ENCODE peak calls at places on chromosomes 4 and X, in six cellular contexts. One of them, this sample, is unnamed.

GRCh38 chr4:130110760-130111159 is 1014.8 kb downstream of the C4orf33 start:
- DNase-seq in MM.1S: no peak
- DNase-seq in MCF 10A: no peak
- DNase-seq in Calu3: no peak
- DNase-seq in cardiac muscle cell: no peak
- DNase-seq in HL-60: no peak
- DNase-seq in this sample: no peak

GRCh38 chrX:109485470-109486340 is 3.8 kb upstream of the GUCY2F start:
- DNase-seq in MM.1S: peak
- DNase-seq in MCF 10A: peak
- DNase-seq in Calu3: peak
- DNase-seq in cardiac muscle cell: peak
- DNase-seq in HL-60: peak
- DNase-seq in this sample: peak

GRCh38 chr4:120870279-120870673 is 52.2 kb downstream of the PRDM5 start:
- DNase-seq in MM.1S: no peak
- DNase-seq in MCF 10A: no peak
- DNase-seq in Calu3: peak
- DNase-seq in cardiac muscle cell: no peak
- DNase-seq in HL-60: no peak
- DNase-seq in this sample: no peak

GRCh38 chr4:2924286-2924685 is 38.9 kb downstream of the NOP14 start:
- DNase-seq in MM.1S: no peak
- DNase-seq in MCF 10A: no peak
- DNase-seq in Calu3: no peak
- DNase-seq in cardiac muscle cell: no peak
- DNase-seq in HL-60: no peak
- DNase-seq in this sample: no peak

GRCh38 chr4:184939978-184940377 is 78.3 kb upstream of the HELT start:
- DNase-seq in MM.1S: no peak
- DNase-seq in MCF 10A: no peak
- DNase-seq in Calu3: no peak
- DNase-seq in cardiac muscle cell: no peak
- DNase-seq in HL-60: no peak
- DNase-seq in this sample: no peak

GRCh38 chr4:157459789-157460188 is 239.3 kb downstream of the GRIA2 start:
- DNase-seq in MM.1S: no peak
- DNase-seq in MCF 10A: peak
- DNase-seq in Calu3: no peak
- DNase-seq in cardiac muscle cell: no peak
- DNase-seq in HL-60: no peak
- DNase-seq in this sample: no peak

GRCh38 chrX:23382572-23382971 is 47.9 kb downstream of the PTCHD1 start:
- DNase-seq in MM.1S: no peak
- DNase-seq in MCF 10A: no peak
- DNase-seq in Calu3: no peak
- DNase-seq in cardiac muscle cell: no peak
- DNase-seq in HL-60: no peak
- DNase-seq in this sample: no peak

GRCh38 chr4:3416270-3416669 is 25.5 kb upstream of the HGFAC start:
- DNase-seq in MM.1S: no peak
- DNase-seq in MCF 10A: no peak
- DNase-seq in Calu3: no peak
- DNase-seq in cardiac muscle cell: no peak
- DNase-seq in HL-60: no peak
- DNase-seq in this sample: no peak

GRCh38 chr4:102343964-102344519 is 1.2 kb downstream of the SLC39A8 start:
- DNase-seq in MM.1S: peak
- DNase-seq in MCF 10A: peak
- DNase-seq in Calu3: no peak
- DNase-seq in cardiac muscle cell: no peak
- DNase-seq in HL-60: peak
- DNase-seq in this sample: no peak

GRCh38 chr4:2135083-2135482 is 76.0 kb downstream of the NAT8L start:
- DNase-seq in MM.1S: no peak
- DNase-seq in MCF 10A: peak
- DNase-seq in Calu3: no peak
- DNase-seq in cardiac muscle cell: peak
- DNase-seq in HL-60: peak
- DNase-seq in this sample: no peak

GRCh38 chr4:163157157-163157556 is 9.5 kb downstream of the NAF1 start:
- DNase-seq in MM.1S: no peak
- DNase-seq in MCF 10A: no peak
- DNase-seq in Calu3: no peak
- DNase-seq in cardiac muscle cell: no peak
- DNase-seq in HL-60: no peak
- DNase-seq in this sample: no peak

GRCh38 chr4:21046121-21046520 is 345.9 kb downstream of the PACRGL start:
- DNase-seq in MM.1S: no peak
- DNase-seq in MCF 10A: peak
- DNase-seq in Calu3: no peak
- DNase-seq in cardiac muscle cell: peak
- DNase-seq in HL-60: no peak
- DNase-seq in this sample: no peak

GRCh38 chr4:24876431-24876830 is 36.4 kb downstream of the CCDC149 start:
- DNase-seq in MM.1S: no peak
- DNase-seq in MCF 10A: no peak
- DNase-seq in Calu3: no peak
- DNase-seq in cardiac muscle cell: no peak
- DNase-seq in HL-60: no peak
- DNase-seq in this sample: no peak

GRCh38 chrX:85611926-85612325 is 232.5 kb upstream of the POF1B start:
- DNase-seq in MM.1S: peak
- DNase-seq in MCF 10A: peak
- DNase-seq in Calu3: no peak
- DNase-seq in cardiac muscle cell: peak
- DNase-seq in HL-60: no peak
- DNase-seq in this sample: peak

GRCh38 chr4:110119347-110119746 is 79.1 kb downstream of the ELOVL6 start:
- DNase-seq in MM.1S: no peak
- DNase-seq in MCF 10A: no peak
- DNase-seq in Calu3: peak
- DNase-seq in cardiac muscle cell: peak
- DNase-seq in HL-60: no peak
- DNase-seq in this sample: peak

GRCh38 chr4:71487324-71487677 is 148.5 kb downstream of the SLC4A4 start:
- DNase-seq in MM.1S: no peak
- DNase-seq in MCF 10A: no peak
- DNase-seq in Calu3: no peak
- DNase-seq in cardiac muscle cell: no peak
- DNase-seq in HL-60: no peak
- DNase-seq in this sample: no peak

GRCh38 chrX:133723930-133724329 is 261.5 kb downstream of the GPC3 start:
- DNase-seq in MM.1S: no peak
- DNase-seq in MCF 10A: no peak
- DNase-seq in Calu3: no peak
- DNase-seq in cardiac muscle cell: no peak
- DNase-seq in HL-60: no peak
- DNase-seq in this sample: no peak

GRCh38 chrX:46637937-46638336 is 64.4 kb downstream of the CHST7 start:
- DNase-seq in MM.1S: no peak
- DNase-seq in MCF 10A: no peak
- DNase-seq in Calu3: no peak
- DNase-seq in cardiac muscle cell: no peak
- DNase-seq in HL-60: no peak
- DNase-seq in this sample: no peak

GRCh38 chrX:9180623-9181022 is 146.7 kb upstream of the FAM9B start:
- DNase-seq in MM.1S: no peak
- DNase-seq in MCF 10A: no peak
- DNase-seq in Calu3: peak
- DNase-seq in cardiac muscle cell: no peak
- DNase-seq in HL-60: no peak
- DNase-seq in this sample: no peak

GRCh38 chr4:56671373-56671772 is 9.7 kb downstream of the HOPX start:
- DNase-seq in MM.1S: no peak
- DNase-seq in MCF 10A: no peak
- DNase-seq in Calu3: no peak
- DNase-seq in cardiac muscle cell: no peak
- DNase-seq in HL-60: no peak
- DNase-seq in this sample: no peak

GRCh38 chr4:177367336-177367735 is 57.7 kb downstream of the NEIL3 start:
- DNase-seq in MM.1S: no peak
- DNase-seq in MCF 10A: peak
- DNase-seq in Calu3: peak
- DNase-seq in cardiac muscle cell: peak
- DNase-seq in HL-60: peak
- DNase-seq in this sample: no peak

GRCh38 chrX:8783100-8784098 is 17.8 kb downstream of the FAM9A start:
- DNase-seq in MM.1S: peak
- DNase-seq in MCF 10A: peak
- DNase-seq in Calu3: peak
- DNase-seq in cardiac muscle cell: peak
- DNase-seq in HL-60: no peak
- DNase-seq in this sample: peak

GRCh38 chr4:121140712-121141111 is 23.4 kb downstream of the TNIP3 start:
- DNase-seq in MM.1S: no peak
- DNase-seq in MCF 10A: no peak
- DNase-seq in Calu3: no peak
- DNase-seq in cardiac muscle cell: peak
- DNase-seq in HL-60: no peak
- DNase-seq in this sample: no peak

GRCh38 chr4:172168888-172169287 is 355.7 kb downstream of the GALNTL6 start:
- DNase-seq in MM.1S: no peak
- DNase-seq in MCF 10A: no peak
- DNase-seq in Calu3: no peak
- DNase-seq in cardiac muscle cell: no peak
- DNase-seq in HL-60: no peak
- DNase-seq in this sample: no peak

GRCh38 chr4:184854673-184855072 is 28.9 kb upstream of the ACSL1 start:
- DNase-seq in MM.1S: no peak
- DNase-seq in MCF 10A: no peak
- DNase-seq in Calu3: no peak
- DNase-seq in cardiac muscle cell: peak
- DNase-seq in HL-60: peak
- DNase-seq in this sample: peak

GRCh38 chr4:128228021-128228571 is 59.5 kb downstream of the PGRMC2 start:
- DNase-seq in MM.1S: no peak
- DNase-seq in MCF 10A: no peak
- DNase-seq in Calu3: peak
- DNase-seq in cardiac muscle cell: no peak
- DNase-seq in HL-60: no peak
- DNase-seq in this sample: no peak

DNA sequence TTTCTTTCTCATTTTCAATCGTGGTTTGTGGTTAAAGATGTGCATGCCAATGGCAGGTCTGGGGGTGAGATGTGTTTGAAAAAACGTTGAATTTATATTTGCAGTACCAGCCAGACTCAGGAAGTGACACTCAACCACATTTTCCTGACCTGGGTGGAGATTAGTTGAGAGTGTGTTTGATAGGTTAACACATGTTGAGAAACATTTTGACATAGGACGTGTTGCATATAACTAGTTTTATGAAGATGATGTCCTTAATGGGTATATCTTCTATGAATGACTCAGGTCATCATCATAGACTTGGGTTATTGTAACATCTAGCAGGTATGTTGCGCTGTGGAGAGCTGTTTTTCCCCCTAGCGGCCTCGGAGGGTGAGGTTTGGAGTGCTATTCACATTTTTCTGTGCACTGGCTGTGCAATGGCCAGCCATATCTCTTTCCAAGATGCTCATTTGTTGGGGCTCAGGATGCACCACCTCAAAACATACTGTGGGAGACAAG is 21.7 kb upstream of the CD38 start:
- DNase-seq in MM.1S: peak
- DNase-seq in MCF 10A: peak
- DNase-seq in Calu3: peak
- DNase-seq in cardiac muscle cell: peak
- DNase-seq in HL-60: peak
- DNase-seq in this sample: peak
- TF ChIP-seq CTCF in MM.1S: peak
- TF ChIP-seq CTCF in MCF 10A: peak
- TF ChIP-seq CTCF in Calu3: no peak
- TF ChIP-seq CTCF in cardiac muscle cell: peak
- TF ChIP-seq CTCF in HL-60: peak
- TF ChIP-seq CTCF in this sample: peak

GRCh38 chr4:53775381-53775780 is 184.1 kb upstream of the LNX1 start:
- DNase-seq in MM.1S: no peak
- DNase-seq in MCF 10A: no peak
- DNase-seq in Calu3: no peak
- DNase-seq in cardiac muscle cell: no peak
- DNase-seq in HL-60: no peak
- DNase-seq in this sample: no peak

GRCh38 chr4:53778122-53778521 is 186.8 kb upstream of the LNX1 start:
- DNase-seq in MM.1S: no peak
- DNase-seq in MCF 10A: no peak
- DNase-seq in Calu3: no peak
- DNase-seq in cardiac muscle cell: peak
- DNase-seq in HL-60: no peak
- DNase-seq in this sample: no peak

GRCh38 chr4:53779025-53779424 is 187.7 kb upstream of the LNX1 start:
- DNase-seq in MM.1S: no peak
- DNase-seq in MCF 10A: no peak
- DNase-seq in Calu3: no peak
- DNase-seq in cardiac muscle cell: peak
- DNase-seq in HL-60: no peak
- DNase-seq in this sample: no peak

GRCh38 chr4:53777244-53777984 is 186.1 kb upstream of the LNX1 start:
- DNase-seq in MM.1S: no peak
- DNase-seq in MCF 10A: peak
- DNase-seq in Calu3: no peak
- DNase-seq in cardiac muscle cell: peak
- DNase-seq in HL-60: no peak
- DNase-seq in this sample: no peak

GRCh38 chr4:53776141-53776540 is 184.9 kb upstream of the LNX1 start:
- DNase-seq in MM.1S: no peak
- DNase-seq in MCF 10A: no peak
- DNase-seq in Calu3: no peak
- DNase-seq in cardiac muscle cell: no peak
- DNase-seq in HL-60: no peak
- DNase-seq in this sample: no peak
- TF ChIP-seq CTCF in MM.1S: no peak
- TF ChIP-seq CTCF in MCF 10A: no peak
- TF ChIP-seq CTCF in Calu3: no peak
- TF ChIP-seq CTCF in cardiac muscle cell: no peak
- TF ChIP-seq CTCF in HL-60: no peak
- TF ChIP-seq CTCF in this sample: no peak

GRCh38 chrX:65871671-65872311 is 168.1 kb downstream of the VSIG4 start:
- DNase-seq in MM.1S: peak
- DNase-seq in MCF 10A: peak
- DNase-seq in Calu3: peak
- DNase-seq in cardiac muscle cell: peak
- DNase-seq in HL-60: peak
- DNase-seq in this sample: peak
- TF ChIP-seq CTCF in MM.1S: no peak
- TF ChIP-seq CTCF in MCF 10A: peak
- TF ChIP-seq CTCF in Calu3: peak
- TF ChIP-seq CTCF in cardiac muscle cell: no peak
- TF ChIP-seq CTCF in HL-60: no peak
- TF ChIP-seq CTCF in this sample: no peak

GRCh38 chr4:101081695-101082369 is 265.5 kb downstream of the PPP3CA start:
- DNase-seq in MM.1S: no peak
- DNase-seq in MCF 10A: peak
- DNase-seq in Calu3: no peak
- DNase-seq in cardiac muscle cell: no peak
- DNase-seq in HL-60: no peak
- DNase-seq in this sample: no peak

GRCh38 chr4:101089168-101089567 is 258.2 kb downstream of the PPP3CA start:
- DNase-seq in MM.1S: no peak
- DNase-seq in MCF 10A: no peak
- DNase-seq in Calu3: no peak
- DNase-seq in cardiac muscle cell: no peak
- DNase-seq in HL-60: no peak
- DNase-seq in this sample: no peak

GRCh38 chr4:101081166-101081565 is 266.2 kb downstream of the PPP3CA start:
- DNase-seq in MM.1S: no peak
- DNase-seq in MCF 10A: no peak
- DNase-seq in Calu3: no peak
- DNase-seq in cardiac muscle cell: no peak
- DNase-seq in HL-60: no peak
- DNase-seq in this sample: no peak

GRCh38 chr4:101086801-101087586 is 260.3 kb downstream of the PPP3CA start:
- DNase-seq in MM.1S: no peak
- DNase-seq in MCF 10A: peak
- DNase-seq in Calu3: no peak
- DNase-seq in cardiac muscle cell: no peak
- DNase-seq in HL-60: no peak
- DNase-seq in this sample: no peak
- TF ChIP-seq CTCF in MM.1S: no peak
- TF ChIP-seq CTCF in MCF 10A: peak
- TF ChIP-seq CTCF in Calu3: no peak
- TF ChIP-seq CTCF in cardiac muscle cell: peak
- TF ChIP-seq CTCF in HL-60: no peak
- TF ChIP-seq CTCF in this sample: no peak

This sample was measured in GM13976.